ENCODE peak calls at places on chromosomes 3 and 15, in nine cellular contexts. G, R, S, E, B, W, N, I and Y are unnamed samples.

GRCh38 chr3:180980612-180981011 is 8.9 kb downstream of the DNAJC19 start:
- DNase-seq in S (no peak), G (no peak), E (no peak), B (no peak), W (no peak), N (no peak), I (no peak), R (no peak), Y (no peak)

GRCh38 chr3:33525232-33525631 is 85.0 kb upstream of the UBP1 start:
- DNase-seq in S (no peak), E (peak; percentile 5), I (no peak), G (no peak), W (no peak), N (no peak), B (no peak), R (no peak), Y (no peak)

GRCh38 chr3:56976666-56977560 is 83.6 kb upstream of the SPATA12 start:
- DNase-seq in G (no peak), W (no peak), R (no peak), E (no peak), S (no peak), I (no peak), N (no peak), B (peak; percentile 18), Y (no peak)

GRCh38 chr3:171908731-171909130 is 65.6 kb downstream of the TMEM212 start:
- DNase-seq in I (no peak), G (no peak), E (no peak), R (no peak), W (no peak), S (no peak), B (no peak), N (no peak), Y (no peak)

GRCh38 chr3:62727576-62727975 is 147.6 kb downstream of the CADPS start:
- DNase-seq in B (no peak), R (no peak), N (no peak), E (no peak), W (no peak), G (no peak), S (no peak), I (no peak), Y (no peak)

GRCh38 chr3:55562672-55563071 is 75.6 kb upstream of the WNT5A start:
- DNase-seq in S (no peak), G (no peak), W (no peak), I (no peak), N (no peak), R (no peak), B (no peak), E (peak; percentile 9), Y (no peak)

GRCh38 chr15:89307791-89308190 is 26.8 kb downstream of the POLG start:
- DNase-seq in B (peak; percentile 63), E (no peak), S (no peak), I (no peak), W (no peak), G (no peak), R (no peak), N (no peak), Y (no peak)

GRCh38 chr3:58066842-58067241 is 58.6 kb downstream of the FLNB start:
- DNase-seq in R (no peak), S (no peak), W (no peak), N (no peak), E (peak; percentile 57), B (no peak), G (no peak), I (no peak), Y (no peak)

GRCh38 chr3:30002782-30003181 is 603.6 kb upstream of the TGFBR2 start:
- DNase-seq in W (no peak), G (no peak), I (no peak), S (no peak), N (no peak), E (no peak), B (no peak), R (no peak), Y (no peak)

GRCh38 chr3:182104811-182105316 is 393.1 kb downstream of the SOX2 start:
- DNase-seq in G (no peak), N (no peak), B (no peak), E (no peak), I (no peak), W (no peak), S (no peak), R (no peak), Y (no peak)

GRCh38 chr15:77014137-77015081 is 19.5 kb downstream of the PSTPIP1 start:
- DNase-seq in I (no peak), R (peak; percentile 61), W (no peak), G (peak; percentile 23), B (no peak), S (no peak), E (no peak), N (peak; percentile 53), Y (no peak)

GRCh38 chr3:57228734-57229505 is 1.4 kb downstream of the APPL1 start:
- DNase-seq in R (no peak), I (no peak), B (peak; percentile 29), E (peak; percentile 95), W (no peak), S (no peak), N (no peak), G (no peak), Y (no peak)

GRCh38 chr15:39442898-39443297 is 138.0 kb upstream of the THBS1 start:
- DNase-seq in I (no peak), W (no peak), B (no peak), E (peak; percentile 31), G (no peak), N (no peak), R (no peak), S (no peak), Y (no peak)

DNA sequence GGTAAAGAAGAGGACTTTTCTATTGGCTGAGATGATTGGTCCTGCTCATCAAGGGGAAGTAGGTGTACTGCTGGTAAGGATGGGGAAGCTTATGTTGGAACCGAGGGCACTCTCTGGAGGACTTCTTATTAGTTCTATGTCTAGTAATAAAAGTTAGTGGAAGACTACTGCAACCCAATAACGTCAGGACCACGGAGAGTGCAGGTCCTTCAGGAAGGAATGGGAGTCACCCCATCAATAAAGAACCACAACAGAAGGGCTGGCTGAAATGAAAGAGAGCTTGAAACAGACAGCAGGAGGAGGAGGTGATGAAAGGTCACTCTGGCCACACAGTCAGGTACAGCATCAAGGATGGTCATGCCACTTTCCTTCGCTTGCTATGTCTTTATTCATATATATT is 68.8 kb upstream of the PRR23E start:
- DNase-seq in E (no peak), N (no peak), R (no peak), I (no peak), G (no peak), B (peak; percentile 27), W (no peak), S (no peak), Y (no peak)
- TF ChIP-seq CTCF in E (no peak), N (no peak), R (no peak), I (no peak), G (no peak), B (peak; percentile 52), W (no peak), S (no peak), Y (no peak)

GRCh38 chr15:80982205-80982604 is 7.4 kb downstream of the MESD start:
- DNase-seq in G (no peak), B (no peak), N (no peak), S (no peak), W (no peak), R (no peak), I (no peak), E (no peak), Y (no peak)
- TF ChIP-seq CTCF in G (no peak), B (no peak), N (no peak), S (no peak), W (no peak), R (peak; percentile 65), I (no peak), E (peak; percentile 53), Y (no peak)

GRCh38 chr15:26178821-26179220 is 315.7 kb upstream of the ATP10A start:
- DNase-seq in I (no peak), W (no peak), E (no peak), R (no peak), G (no peak), S (no peak), N (no peak), B (no peak), Y (no peak)
- TF ChIP-seq CTCF in I (no peak), W (no peak), E (no peak), R (no peak), G (no peak), S (no peak), N (no peak), B (no peak), Y (no peak)

GRCh38 chr15:52350423-52350822 is 54.8 kb upstream of the MYO5C start:
- DNase-seq in N (no peak), S (no peak), G (no peak), I (no peak), R (no peak), E (no peak), W (no peak), B (no peak), Y (no peak)
- TF ChIP-seq CTCF in N (no peak), S (no peak), G (no peak), I (no peak), R (no peak), E (no peak), W (no peak), B (no peak), Y (no peak)

DNA sequence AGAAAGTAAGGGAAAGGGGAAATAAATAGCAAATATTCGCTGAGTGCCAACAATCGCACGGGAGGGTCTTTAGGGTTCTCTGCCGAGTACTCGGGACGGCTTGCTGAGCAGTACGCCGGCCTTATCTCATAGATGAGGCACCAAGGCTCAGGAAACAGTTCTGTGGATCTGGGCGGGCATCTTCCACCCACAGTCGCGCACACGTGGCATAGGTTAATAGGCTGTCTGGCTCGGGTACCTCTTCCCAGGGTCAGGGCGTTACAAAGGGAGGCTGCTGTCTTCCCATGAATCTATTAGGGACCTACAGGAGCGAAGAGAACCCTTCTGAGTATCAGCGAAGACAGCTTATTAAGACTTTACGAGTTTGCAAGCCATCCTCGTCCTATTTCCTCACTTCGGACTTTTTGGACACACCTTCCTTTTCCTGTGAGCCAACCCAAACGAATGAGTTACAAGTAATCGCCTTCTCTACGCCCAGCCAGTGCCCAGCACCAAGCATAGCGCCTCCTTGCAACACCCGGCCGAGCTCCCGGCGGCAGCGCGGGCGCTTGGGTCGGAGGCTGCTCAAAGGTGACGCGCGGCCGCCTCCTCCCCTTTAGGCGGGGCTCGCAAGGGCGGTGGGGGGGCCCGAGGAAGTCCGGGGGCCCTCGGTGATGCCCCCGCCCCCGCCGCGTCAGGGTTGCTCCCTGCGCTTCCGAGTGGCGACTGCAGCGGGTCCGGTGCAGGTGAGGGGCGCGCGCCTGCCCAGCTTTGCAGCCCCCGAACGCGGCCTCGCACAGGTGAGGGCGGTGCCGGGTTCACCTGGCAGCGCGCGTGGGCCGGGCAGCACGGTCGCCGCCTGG is at the start of gene MCTP2:
- DNase-seq in I (peak; percentile 73), S (no peak), B (peak; percentile 52), G (peak; percentile 70), W (peak; percentile 89), R (peak; percentile 81), E (peak; percentile 77), N (peak; percentile 94), Y (peak; percentile 95)
- TF ChIP-seq CTCF in I (no peak), S (no peak), B (peak; percentile 25), G (no peak), W (no peak), R (no peak), E (peak; percentile 30), N (peak; percentile 10), Y (no peak)